ENCODE peak calls at places on chromosomes 7 and 10, in five cellular contexts. H is IMR-90, S is right atrium auricular region, Q is breast epithelium, D is hepatocyte. Z is an unnamed sample. For H3K4me1, the result is how much of the 10 kb centered on the place peaks cover.

GRCh38 chr7:135236727-135237126 is 3.1 kb downstream of the STRA8 start:
- DNase-seq in H (no peak), S (no peak), Q (no peak), D (no peak), Z (no peak)

GRCh38 chr10:71805776-71806705 is 32.7 kb upstream of the VSIR start:
- DNase-seq in H (no peak), S (no peak), Q (no peak), D (peak), Z (no peak)

GRCh38 chr7:77843194-77843593 is 44.6 kb downstream of the PHTF2 start:
- DNase-seq in H (no peak), S (no peak), Q (no peak), D (no peak), Z (no peak)

GRCh38 chr10:89904755-89905154 is 203.4 kb downstream of the KIF20B start:
- DNase-seq in H (no peak), S (no peak), Q (no peak), D (no peak), Z (no peak)

GRCh38 chr7:141456298-141456697 is 94.9 kb upstream of the AGK start:
- DNase-seq in H (no peak), S (no peak), Q (no peak), D (no peak), Z (no peak)

GRCh38 chr7:67019562-67020390 is 23.1 kb downstream of the TYW1 start:
- DNase-seq in H (peak), S (no peak), Q (no peak), D (no peak), Z (no peak)

GRCh38 chr7:107691713-107692112 is 31.1 kb downstream of the SLC26A4 start:
- DNase-seq in H (peak), S (no peak), Q (no peak), D (no peak), Z (no peak)

GRCh38 chr10:84114088-84114667 is 25.1 kb upstream of the GHITM start:
- DNase-seq in H (no peak), S (no peak), Q (no peak), D (no peak), Z (no peak)

GRCh38 chr10:123522702-123523312 is 143.3 kb upstream of the GPR26 start:
- DNase-seq in H (no peak), S (no peak), Q (no peak), D (no peak), Z (no peak)

GRCh38 chr10:118504044-118504944 is 91.2 kb downstream of the PRLHR start:
- DNase-seq in H (peak), S (no peak), Q (no peak), D (peak), Z (peak)

GRCh38 chr10:78149193-78149592 is 115.5 kb downstream of the RPS24 start:
- DNase-seq in H (peak), S (no peak), Q (no peak), D (no peak), Z (no peak)

GRCh38 chr7:121027761-121028681 is 39.5 kb downstream of the CPED1 start:
- DNase-seq in H (peak), S (no peak), Q (no peak), D (no peak), Z (no peak)

GRCh38 chr10:49274886-49275285 is 24.1 kb upstream of the C10orf71 start:
- DNase-seq in H (no peak), S (peak), Q (no peak), D (no peak), Z (no peak)

GRCh38 chr7:132404261-132404660 is 172.0 kb downstream of the PLXNA4 start:
- DNase-seq in H (no peak), S (no peak), Q (no peak), D (no peak), Z (no peak)

GRCh38 chr7:130294314-130294713 is 1.4 kb downstream of the CPA4 start:
- DNase-seq in H (peak), S (no peak), Q (no peak), D (no peak), Z (no peak)

GRCh38 chr10:22550732-22551131 is 163.6 kb downstream of the PIP4K2A start:
- DNase-seq in H (peak), S (no peak), Q (no peak), D (peak), Z (no peak)

GRCh38 chr10:30542001-30542861 is 87.3 kb downstream of the LYZL2 start:
- DNase-seq in H (no peak), S (no peak), Q (no peak), D (no peak), Z (no peak)

GRCh38 chr10:44628921-44629320 is 244.0 kb upstream of the CXCL12 start:
- DNase-seq in H (peak), S (no peak), Q (no peak), D (peak), Z (no peak)

GRCh38 chr7:134809611-134810010 is 30.2 kb downstream of the CALD1 start:
- DNase-seq in H (no peak), S (no peak), Q (no peak), D (no peak), Z (no peak)

GRCh38 chr10:35386594-35387174 is 50.4 kb downstream of the CCNY start:
- DNase-seq in H (peak), S (no peak), Q (no peak), D (peak), Z (no peak)

GRCh38 chr7:22082886-22083710 is 137.4 kb upstream of the CDCA7L start:
- DNase-seq in H (peak), S (peak), Q (peak), D (peak), Z (peak)

GRCh38 chr10:121558246-121558645 is 40.0 kb downstream of the FGFR2 start:
- DNase-seq in H (no peak), S (no peak), Q (no peak), D (no peak), Z (no peak)

GRCh38 chr7:70152313-70152712 is 554.0 kb downstream of the AUTS2 start:
- DNase-seq in H (no peak), S (no peak), Q (no peak), D (no peak), Z (no peak)

GRCh38 chr10:110501142-110501937 is 3.6 kb downstream of the DUSP5 start:
- DNase-seq in H (peak), S (peak), Q (peak), D (peak), Z (peak)

GRCh38 chr10:114511875-114512274 is 107.6 kb upstream of the AFAP1L2 start:
- DNase-seq in H (no peak), S (no peak), Q (no peak), D (no peak), Z (no peak)

GRCh38 chr7:33876600-33877274 is 28.6 kb upstream of the BMPER start:
- DNase-seq in H (no peak), S (no peak), Q (no peak), D (no peak), Z (no peak)

GRCh38 chr10:131574707-131575430 is 263.3 kb upstream of the TCERG1L start:
- DNase-seq in H (no peak), S (peak), Q (peak), D (no peak), Z (no peak)

GRCh38 chr7:24911213-24911603 is 68.8 kb downstream of the OSBPL3 start:
- DNase-seq in H (no peak), S (no peak), Q (no peak), D (no peak), Z (no peak)

GRCh38 chr10:19488592-19489280 is 327.5 kb upstream of the PLXDC2 start:
- DNase-seq in H (no peak), S (peak), Q (no peak), D (peak), Z (peak)

GRCh38 chr7:123637203-123637602 is 18.5 kb upstream of the LMOD2 start:
- DNase-seq in H (no peak), S (no peak), Q (no peak), D (no peak), Z (no peak)

GRCh38 chr10:76082956-76083355 is 651.5 kb downstream of the LRMDA start:
- DNase-seq in H (peak), S (no peak), Q (no peak), D (no peak), Z (no peak)

GRCh38 chr10:76089626-76090185 is 658.3 kb downstream of the LRMDA start:
- DNase-seq in H (no peak), S (no peak), Q (no peak), D (no peak), Z (no peak)

GRCh38 chr10:76085002-76085401 is 653.6 kb downstream of the LRMDA start:
- DNase-seq in H (no peak), S (no peak), Q (no peak), D (no peak), Z (no peak)

GRCh38 chr10:76085773-76086570 is 654.5 kb downstream of the LRMDA start:
- DNase-seq in H (no peak), S (no peak), Q (no peak), D (no peak), Z (no peak)

DNA sequence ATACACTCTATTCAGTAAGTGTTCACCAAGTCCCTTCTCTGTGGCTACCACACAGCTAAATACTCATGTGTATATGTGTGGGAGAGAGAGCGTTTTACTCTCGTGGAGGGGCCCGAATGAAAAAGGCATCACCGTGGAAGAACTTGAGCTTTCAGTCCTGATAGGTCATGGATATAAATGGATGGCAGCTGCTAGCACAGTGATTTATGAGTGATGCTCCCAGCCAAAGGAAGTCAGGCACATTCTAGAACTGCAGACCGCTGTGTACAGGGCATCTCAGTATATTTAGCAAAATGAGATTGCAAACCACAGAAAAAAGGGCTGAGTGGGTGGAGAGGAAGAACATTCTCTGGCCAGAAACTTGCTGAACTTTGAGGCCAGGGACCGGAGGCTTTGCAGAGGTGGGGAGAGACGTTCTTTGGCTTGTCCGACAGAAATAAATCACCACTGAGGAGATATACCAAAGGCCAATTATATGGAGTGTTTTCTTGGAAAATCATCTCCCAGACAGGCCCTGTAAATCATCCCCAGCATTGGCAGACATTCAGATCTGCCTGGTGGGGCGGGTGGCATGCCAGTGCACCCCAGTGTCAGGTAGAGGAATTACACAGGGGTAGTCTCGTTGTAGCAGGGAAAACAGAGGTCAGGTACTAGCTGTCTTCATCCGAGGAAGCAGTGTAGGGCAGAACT is 655.3 kb downstream of the LRMDA start:
- DNase-seq in H (peak), S (no peak), Q (no peak), D (peak), Z (no peak)
- H3K27ac ChIP-seq in H (no peak), S (no peak), Q (no peak), D (peak), Z (no peak)

DNA sequence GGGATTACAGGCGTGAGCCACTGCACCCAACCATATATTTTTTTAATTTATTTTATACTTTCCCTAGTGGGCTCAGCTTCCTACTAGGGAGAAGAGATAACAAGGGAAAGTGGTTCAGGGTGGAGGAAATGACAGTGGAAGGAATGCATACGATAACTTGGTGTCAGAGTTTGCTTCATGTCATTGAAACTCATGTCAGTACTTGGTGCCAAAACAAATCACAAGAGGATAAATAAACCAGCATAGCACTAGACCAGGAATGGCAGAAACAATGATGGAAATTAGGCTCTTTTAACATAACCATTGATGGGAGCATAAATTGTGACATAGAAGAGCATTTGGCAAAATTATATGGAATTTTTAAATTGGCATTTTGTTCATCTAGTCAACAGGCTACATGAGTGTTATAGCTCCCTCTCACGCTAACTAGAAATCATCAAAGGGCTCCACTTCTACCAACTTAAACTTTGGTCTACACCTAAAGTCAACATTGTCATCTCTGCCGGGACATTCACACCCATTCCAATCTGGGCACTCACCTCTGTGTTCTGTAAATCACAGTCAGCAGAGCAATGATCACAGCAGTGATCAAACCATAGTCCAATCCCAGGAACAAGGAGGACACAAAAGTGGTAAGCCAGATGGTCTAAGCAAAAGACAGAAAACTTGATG is 41.2 kb downstream of the PSMC2 start:
- DNase-seq in H (no peak), S (no peak), Q (no peak), D (peak), Z (no peak)
- TF ChIP-seq CTCF in H (no peak), S (no peak), Q (no peak), D (no peak), Z (no peak)

DNA sequence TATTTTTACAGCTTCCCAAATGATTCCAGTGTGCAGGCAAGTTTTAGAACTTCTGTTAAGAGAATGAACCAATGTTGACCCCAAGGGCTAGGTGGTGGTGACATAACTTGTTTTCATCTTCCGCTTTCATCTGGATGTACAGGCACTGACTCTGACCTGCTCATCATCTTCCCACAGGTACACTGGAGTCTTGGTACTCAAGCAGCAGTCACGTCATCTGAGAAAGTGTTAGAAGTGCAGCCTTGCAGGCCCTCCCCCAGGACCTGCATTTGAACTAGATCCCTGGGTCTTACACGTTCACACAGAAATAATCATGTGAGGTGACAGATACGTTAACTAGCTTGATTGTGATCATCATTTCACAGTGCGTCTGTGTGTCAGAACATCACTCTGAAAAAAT is 212.2 kb downstream of the CELF2 start:
- DNase-seq in H (no peak), S (no peak), Q (no peak), D (no peak), Z (no peak)
- H3K4me1 ChIP-seq in H (under half), S (under half), Q (under half), D (under half), Z (under half)

DNA sequence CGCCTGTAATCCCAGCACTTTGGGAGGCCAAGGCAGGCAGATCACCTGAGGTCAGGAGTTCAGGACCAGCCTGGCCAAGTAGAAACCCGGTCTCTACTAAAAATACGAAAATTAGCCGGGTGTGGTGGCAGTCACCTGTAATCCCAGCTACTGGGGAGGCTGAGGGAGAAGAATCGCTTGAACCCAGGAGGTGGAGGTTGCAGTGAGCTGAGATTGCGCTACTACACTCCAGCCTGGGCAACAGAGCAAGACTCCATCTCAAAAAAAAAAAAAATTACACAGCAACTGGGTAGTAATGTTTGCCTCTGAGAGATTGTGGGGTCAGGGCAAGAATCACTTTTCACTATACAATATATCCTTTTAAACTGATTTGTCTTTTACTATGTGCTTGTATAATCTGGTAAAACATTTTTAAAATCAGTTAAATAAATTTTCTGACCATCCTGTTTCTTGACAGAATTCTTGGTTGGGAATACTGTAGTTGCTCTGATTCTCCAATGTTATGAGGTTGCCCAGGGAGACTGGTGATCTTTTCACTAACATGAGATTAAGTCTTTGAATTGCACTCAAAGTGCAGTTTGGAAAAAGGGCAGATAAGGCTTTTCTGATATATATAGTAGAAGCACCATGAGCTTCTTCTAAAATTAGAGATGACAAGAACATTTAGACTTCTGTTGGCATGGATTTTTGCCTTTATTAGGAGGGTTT is 1.5 kb downstream of the ENTPD7 start:
- DNase-seq in H (peak), S (no peak), Q (no peak), D (no peak), Z (no peak)
- H3K27ac ChIP-seq in H (no peak), S (no peak), Q (no peak), D (peak), Z (peak)

GRCh38 chr10:65265451-65265954 is 1660.3 kb upstream of the LRRTM3 start:
- DNase-seq in H (no peak), S (no peak), Q (no peak), D (no peak), Z (no peak)
- TF ChIP-seq CTCF in H (no peak), S (no peak), Q (no peak), D (no peak), Z (no peak)

DNA sequence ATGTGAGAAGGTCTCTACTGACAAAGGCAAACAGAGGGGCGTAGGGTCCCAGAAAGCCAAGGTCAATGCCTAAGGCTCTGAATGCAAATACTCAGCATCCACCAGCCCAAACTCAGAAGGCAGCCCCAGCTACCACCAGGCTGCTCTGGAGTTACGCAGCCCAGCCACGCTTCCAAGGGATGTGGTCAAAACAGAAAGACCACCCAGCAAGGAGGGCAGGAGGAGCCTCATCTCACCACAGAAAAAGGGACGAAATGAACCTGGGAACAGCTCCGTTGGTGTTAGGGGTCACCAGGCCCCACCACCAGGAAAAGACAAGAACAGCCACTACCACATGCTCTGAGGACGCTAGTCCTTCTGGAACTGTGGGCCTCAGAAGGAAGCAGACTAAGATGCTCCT is 65.1 kb downstream of the CTBP2 start:
- DNase-seq in H (no peak), S (no peak), Q (no peak), D (no peak), Z (no peak)
- H3K4me1 ChIP-seq in H (under half), S (under half), Q (under half), D (under half), Z (under half)

GRCh38 chr7:116616555-116617059 is 55.4 kb upstream of the MET start:
- DNase-seq in H (peak), S (no peak), Q (no peak), D (no peak), Z (no peak)
- H3K27ac ChIP-seq in H (no peak), S (no peak), Q (no peak), D (no peak), Z (peak)

GRCh38 chr10:69406816-69407580 is 9.7 kb downstream of the TACR2 start:
- DNase-seq in H (no peak), S (no peak), Q (no peak), D (no peak), Z (no peak)
- TF ChIP-seq CTCF in H (no peak), S (no peak), Q (no peak), D (no peak), Z (no peak)

Z was measured in RWPE2.